ENCODE peak calls at places on chromosomes 3 and 15, in five cellular contexts. M is AG04450, Q is GM13977, T is breast epithelium, F is neural crest cell. A is an unnamed sample.

GRCh38 chr15:81297580-81298575 is 26.1 kb downstream of the STARD5 start:
- DNase-seq in Q (no peak), F (no peak), M (no peak), T (no peak), A (no peak)

GRCh38 chr15:63048986-63049665 is 6.6 kb downstream of the TPM1 start:
- DNase-seq in Q (peak; percentile 36), T (peak; percentile 51), M (no peak), F (peak; percentile 21), A (peak; percentile 40)

GRCh38 chr3:122678496-122678895 is 2.1 kb upstream of the PARP14 start:
- DNase-seq in M (no peak), Q (no peak), T (no peak), F (no peak), A (no peak)

GRCh38 chr3:160018959-160019358 is 30.3 kb downstream of the IL12A start:
- DNase-seq in M (no peak), Q (no peak), F (no peak), T (no peak), A (no peak)

GRCh38 chr15:78259232-78259631 is 5.1 kb upstream of the DNAJA4 start:
- DNase-seq in Q (no peak), M (no peak), F (no peak), T (no peak), A (no peak)

GRCh38 chr3:64385256-64385655 is 160.0 kb upstream of the PRICKLE2 start:
- DNase-seq in M (no peak), T (no peak), Q (no peak), F (peak; percentile 27), A (no peak)

GRCh38 chr15:35308802-35309201 is 223.7 kb upstream of the NANOGP8 start:
- DNase-seq in M (peak; percentile 94), T (no peak), F (no peak), Q (no peak), A (no peak)

GRCh38 chr3:42055291-42055690 is 35.9 kb upstream of the TRAK1 start:
- DNase-seq in Q (no peak), M (no peak), F (no peak), T (no peak), A (no peak)

GRCh38 chr3:171328419-171329082 is 131.7 kb downstream of the TNIK start:
- DNase-seq in M (no peak), T (peak; percentile 25), Q (no peak), F (peak; percentile 7), A (no peak)

GRCh38 chr3:15601399-15602145 is at the start of the genes BTD and HACL1:
- DNase-seq in F (peak; percentile 97), T (peak; percentile 99), Q (peak; percentile 93), M (peak; percentile 98), A (peak; percentile 93)

GRCh38 chr3:38359038-38359437 is 12.5 kb downstream of the XYLB start:
- DNase-seq in M (no peak), Q (no peak), F (no peak), T (no peak), A (no peak)

GRCh38 chr15:43383070-43383469 is 12.2 kb downstream of the TUBGCP4 start:
- DNase-seq in M (peak; percentile 7), F (no peak), Q (no peak), T (no peak), A (peak; percentile 19)

GRCh38 chr3:13135811-13136321 is 62.6 kb upstream of the IQSEC1 start:
- DNase-seq in Q (no peak), T (no peak), M (no peak), F (no peak), A (no peak)

GRCh38 chr3:129184396-129184656 is 630 bp upstream of the CNBP start:
- DNase-seq in M (no peak), F (peak; percentile 11), T (peak; percentile 30), Q (peak; percentile 48), A (peak; percentile 43)

GRCh38 chr3:23809840-23810341 is 4.1 kb downstream of the UBE2E1 start:
- DNase-seq in F (no peak), Q (peak; percentile 47), M (no peak), T (no peak), A (peak; percentile 39)

GRCh38 chr15:65782096-65782495 is 10.0 kb downstream of the DENND4A start:
- DNase-seq in Q (no peak), T (no peak), M (no peak), F (no peak), A (no peak)

GRCh38 chr15:31336943-31337295 is 10.3 kb downstream of the KLF13 start:
- DNase-seq in M (no peak), F (no peak), Q (no peak), T (no peak), A (no peak)

GRCh38 chr3:134651347-134652041 is 672 bp upstream of the KY start:
- DNase-seq in Q (no peak), F (no peak), T (peak; percentile 38), M (no peak), A (no peak)

GRCh38 chr3:123459867-123460266 is 11.0 kb upstream of the ADCY5 start:
- DNase-seq in Q (no peak), F (no peak), T (no peak), M (no peak), A (no peak)

GRCh38 chr3:126923895-126924294 is 59.0 kb upstream of the PLXNA1 start:
- DNase-seq in F (no peak), T (no peak), M (no peak), Q (no peak), A (no peak)

GRCh38 chr3:195895078-195895899 is 13.1 kb downstream of the TNK2 start:
- DNase-seq in F (peak; percentile 41), M (no peak), T (peak; percentile 56), Q (peak; percentile 89), A (peak; percentile 86)

GRCh38 chr3:24520941-24521305 is 26.3 kb upstream of the THRB start:
- DNase-seq in F (no peak), Q (no peak), M (no peak), T (no peak), A (no peak)

GRCh38 chr3:13142552-13143380 is 69.5 kb upstream of the IQSEC1 start:
- DNase-seq in M (no peak), T (no peak), F (no peak), Q (no peak), A (no peak)

GRCh38 chr3:32110233-32110760 is 3.9 kb downstream of the GPD1L start:
- DNase-seq in F (no peak), T (no peak), Q (no peak), M (no peak), A (no peak)

GRCh38 chr3:131620977-131621376 is 118.2 kb upstream of the MRPL3 start:
- DNase-seq in Q (no peak), T (no peak), F (no peak), M (no peak), A (no peak)

GRCh38 chr15:73286356-73286755 is 82.4 kb downstream of the HCN4 start:
- DNase-seq in M (no peak), Q (no peak), F (no peak), T (no peak), A (no peak)

GRCh38 chr3:29805757-29806156 is 524.9 kb downstream of the RBMS3 start:
- DNase-seq in M (no peak), Q (no peak), T (no peak), F (no peak), A (no peak)

GRCh38 chr3:142888484-142889262 is at the start of gene PCOLCE2:
- DNase-seq in Q (peak; percentile 62), F (peak; percentile 29), M (no peak), T (no peak), A (peak; percentile 56)

GRCh38 chr3:114880078-114880477 is 267.0 kb downstream of the ZBTB20 start:
- DNase-seq in M (no peak), T (peak; percentile 45), Q (no peak), F (peak; percentile 15), A (no peak)

GRCh38 chr3:57864853-57865252 is 108.7 kb downstream of the SLMAP start:
- DNase-seq in M (no peak), Q (no peak), F (no peak), T (no peak), A (no peak)
- TF ChIP-seq CTCF in M (peak; percentile 68), Q (no peak), F (peak; percentile 64), T (peak; percentile 43), A (no peak)

DNA sequence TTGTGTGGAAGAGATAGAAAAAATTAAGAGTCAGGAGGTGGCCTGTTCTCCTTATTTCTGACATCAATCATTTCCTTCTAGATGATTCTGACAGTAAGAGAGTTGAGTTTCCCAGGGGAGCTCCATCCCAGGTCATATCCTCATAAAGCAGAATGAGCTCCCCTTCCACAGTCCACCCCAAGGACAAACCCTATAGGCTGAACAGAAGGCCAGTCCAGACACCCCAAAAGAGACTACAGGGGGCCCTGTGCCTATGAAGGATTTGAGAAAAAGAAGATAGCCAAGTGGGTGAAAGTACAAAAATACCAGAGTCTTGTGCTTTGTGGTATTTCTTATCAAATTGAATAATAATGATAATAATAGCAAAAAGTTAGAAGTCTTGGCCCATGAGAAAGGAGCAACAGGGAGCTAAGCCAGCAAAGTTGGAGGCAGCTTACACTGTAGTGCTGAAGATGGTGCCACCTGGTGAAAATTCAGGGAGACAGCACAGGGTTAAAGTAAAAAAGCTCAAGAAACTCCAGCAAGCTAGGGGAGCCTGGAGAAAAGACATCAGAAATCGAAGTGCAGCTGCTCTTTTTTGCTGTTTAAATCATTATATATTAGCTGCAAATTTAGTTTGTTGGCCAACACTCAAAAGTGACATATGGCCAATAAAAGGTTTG is 35.9 kb upstream of the SLC24A5 start:
- DNase-seq in M (no peak), T (no peak), Q (peak; percentile 22), F (no peak), A (peak; percentile 32)
- TF ChIP-seq CTCF in M (peak; percentile 67), T (no peak), Q (peak; percentile 59), F (peak; percentile 62), A (peak; percentile 53)

GRCh38 chr3:84077479-84077878 is 881.3 kb upstream of the CADM2 start:
- DNase-seq in F (no peak), Q (no peak), T (no peak), M (no peak), A (no peak)
- TF ChIP-seq CTCF in F (peak; percentile 50), Q (peak; percentile 42), T (no peak), M (peak; percentile 48), A (no peak)

GRCh38 chr15:87628311-87628710 is 628.2 kb downstream of the NTRK3 start:
- DNase-seq in Q (no peak), M (no peak), F (no peak), T (no peak), A (no peak)

GRCh38 chr15:87626835-87627234 is 629.7 kb downstream of the NTRK3 start:
- DNase-seq in F (no peak), Q (no peak), M (no peak), T (no peak), A (no peak)

GRCh38 chr15:87619161-87619960 is 637.2 kb downstream of the NTRK3 start:
- DNase-seq in T (no peak), F (no peak), Q (no peak), M (peak; percentile 26), A (no peak)

GRCh38 chr15:87620393-87620792 is 636.1 kb downstream of the NTRK3 start:
- DNase-seq in T (no peak), F (no peak), Q (no peak), M (no peak), A (no peak)

GRCh38 chr15:87623832-87624231 is 632.7 kb downstream of the NTRK3 start:
- DNase-seq in Q (no peak), M (no peak), T (no peak), F (no peak), A (no peak)
- TF ChIP-seq CTCF in Q (peak; percentile 28), M (no peak), T (no peak), F (peak; percentile 27), A (no peak)

GRCh38 chr15:70501121-70501727 is 262.1 kb downstream of the UACA start:
- DNase-seq in T (no peak), Q (no peak), F (no peak), M (no peak), A (no peak)
- TF ChIP-seq CTCF in T (no peak), Q (no peak), F (no peak), M (no peak), A (no peak)